ENCODE peak calls at places on chromosomes 3 and 15, in six cellular contexts. E, F, Y, I, L and G are unnamed samples.

GRCh38 chr15:45113380-45113990 is 487 bp downstream of the DUOX2 start:
- DNase-seq in E (no peak), F (no peak), Y (no peak), I (no peak), L (no peak), G (no peak)

GRCh38 chr3:32392530-32393302 is 1.1 kb downstream of the CMTM7 start:
- DNase-seq in E (peak), F (no peak), Y (peak), I (peak), L (no peak), G (peak)

GRCh38 chr15:65804252-65804931 is 12.3 kb upstream of the DENND4A start:
- DNase-seq in E (no peak), F (no peak), Y (peak), I (no peak), L (no peak), G (peak)

GRCh38 chr3:138491971-138492370 is 57.6 kb downstream of the ESYT3 start:
- DNase-seq in E (no peak), F (no peak), Y (no peak), I (no peak), L (no peak), G (no peak)

GRCh38 chr3:150681037-150681436 is 22.7 kb downstream of the ERICH6 start:
- DNase-seq in E (no peak), F (peak), Y (no peak), I (no peak), L (no peak), G (no peak)

GRCh38 chr15:70059476-70060213 is 38.1 kb downstream of the TLE3 start:
- DNase-seq in E (no peak), F (no peak), Y (no peak), I (no peak), L (no peak), G (no peak)

GRCh38 chr3:183907176-183907575 is 22.5 kb upstream of the PARL start:
- DNase-seq in E (no peak), F (no peak), Y (no peak), I (no peak), L (no peak), G (no peak)

GRCh38 chr3:102106421-102107097 is 257.2 kb downstream of the NFKBIZ start:
- DNase-seq in E (no peak), F (no peak), Y (peak), I (no peak), L (no peak), G (no peak)

GRCh38 chr15:100902436-100903190 is 16.5 kb upstream of the LRRK1 start:
- DNase-seq in E (peak), F (no peak), Y (peak), I (no peak), L (no peak), G (peak)

GRCh38 chr15:77786956-77787355 is 154.2 kb upstream of the LINGO1 start:
- DNase-seq in E (no peak), F (no peak), Y (no peak), I (no peak), L (no peak), G (no peak)

GRCh38 chr3:58237238-58237939 is at the start of gene ABHD6:
- DNase-seq in E (peak), F (no peak), Y (peak), I (peak), L (peak), G (peak)

GRCh38 chr3:101270158-101270557 is 50.2 kb downstream of the IMPG2 start:
- DNase-seq in E (no peak), F (no peak), Y (no peak), I (no peak), L (no peak), G (no peak)

GRCh38 chr3:30112904-30113484 is 493.4 kb upstream of the TGFBR2 start:
- DNase-seq in E (peak), F (no peak), Y (peak), I (no peak), L (no peak), G (peak)

GRCh38 chr3:41690766-41691563 is 270.9 kb downstream of the ULK4 start:
- DNase-seq in E (peak), F (no peak), Y (peak), I (no peak), L (no peak), G (no peak)

GRCh38 chr3:31859245-31859644 is 121.8 kb downstream of the OSBPL10 start:
- DNase-seq in E (no peak), F (no peak), Y (no peak), I (no peak), L (no peak), G (no peak)